ENCODE peak calls at places on chromosome 21, in four cellular contexts. Z is PC-9, J is cardiac fibroblast, D is AG09309. R is an unnamed sample.

GRCh38 chr21:29538115-29538514 is 239.4 kb downstream of the BACH1 start:
- DNase-seq in J (peak), Z (no peak), D (no peak), R (peak)

GRCh38 chr21:27582246-27582945 is 615.5 kb upstream of the ADAMTS5 start:
- DNase-seq in D (no peak), Z (no peak), J (peak), R (peak)

GRCh38 chr21:28240586-28240985 is 752.1 kb downstream of the LTN1 start:
- DNase-seq in J (peak), Z (no peak), D (no peak), R (no peak)

GRCh38 chr21:26715116-26715515 is 130.1 kb downstream of the ADAMTS1 start:
- DNase-seq in D (no peak), J (no peak), Z (no peak), R (no peak)

GRCh38 chr21:31752352-31752751 is 20.4 kb upstream of the SCAF4 start:
- DNase-seq in J (peak), Z (peak), D (no peak), R (peak)

GRCh38 chr21:38917045-38917774 is 111.5 kb downstream of the ETS2 start:
- DNase-seq in J (no peak), Z (no peak), D (no peak), R (no peak)

GRCh38 chr21:25709684-25710265 is 24.9 kb downstream of the ATP5PF start:
- DNase-seq in Z (no peak), D (no peak), J (no peak), R (peak)

GRCh38 chr21:44441581-44442265 is 13.6 kb upstream of the LRRC3 start:
- DNase-seq in D (no peak), J (no peak), Z (no peak), R (no peak)

GRCh38 chr21:27564684-27565280 is 597.9 kb upstream of the ADAMTS5 start:
- DNase-seq in J (peak), Z (no peak), D (no peak), R (peak)

GRCh38 chr21:33401617-33401967 is 1.6 kb upstream of the IFNGR2 start:
- DNase-seq in J (no peak), Z (no peak), D (no peak), R (no peak)

GRCh38 chr21:39036581-39036980 is 146.7 kb downstream of the PSMG1 start:
- DNase-seq in Z (no peak), J (no peak), D (no peak), R (no peak)

GRCh38 chr21:18646114-18646513 is 242.5 kb upstream of the TMPRSS15 start:
- DNase-seq in D (no peak), J (no peak), Z (no peak), R (no peak)

GRCh38 chr21:26194326-26194725 is 23.8 kb upstream of the APP start:
- DNase-seq in D (no peak), Z (no peak), J (peak), R (no peak)

GRCh38 chr21:44006017-44006624 is 6.0 kb upstream of the TRAPPC10 start:
- DNase-seq in J (peak), Z (peak), D (peak), R (peak)

GRCh38 chr21:28714795-28715464 is 277.7 kb downstream of the LTN1 start:
- DNase-seq in Z (no peak), J (peak), D (peak), R (peak)

GRCh38 chr21:25735895-25736597 is 1.3 kb downstream of the GABPA start:
- DNase-seq in Z (no peak), J (peak), D (no peak), R (peak)

GRCh38 chr21:38993561-38993960 is 187.8 kb downstream of the ETS2 start:
- DNase-seq in Z (peak), J (peak), D (peak), R (peak)

GRCh38 chr21:29311802-29312201 is 13.1 kb downstream of the BACH1 start:
- DNase-seq in D (no peak), J (no peak), Z (no peak), R (no peak)

GRCh38 chr21:29436143-29436542 is 137.4 kb downstream of the BACH1 start:
- DNase-seq in D (no peak), J (peak), Z (no peak), R (peak)

GRCh38 chr21:28636988-28637691 is 355.5 kb downstream of the LTN1 start:
- DNase-seq in J (peak), Z (peak), D (peak), R (peak)

GRCh38 chr21:32174819-32175218 is 104.0 kb downstream of the MIS18A start:
- DNase-seq in J (no peak), Z (no peak), D (no peak), R (no peak)

GRCh38 chr21:23223882-23224281 is 2225.7 kb downstream of the NCAM2 start:
- DNase-seq in Z (no peak), J (no peak), D (no peak), R (no peak)

GRCh38 chr21:38350681-38351080 is 93.9 kb downstream of the KCNJ15 start:
- DNase-seq in Z (no peak), J (no peak), D (no peak), R (no peak)

GRCh38 chr21:38898422-38899098 is 92.8 kb downstream of the ETS2 start:
- DNase-seq in D (no peak), Z (no peak), J (no peak), R (no peak)

GRCh38 chr21:24938592-24938991 is 668.7 kb downstream of the MRPL39 start:
- DNase-seq in D (no peak), Z (no peak), J (no peak), R (no peak)

GRCh38 chr21:43585924-43586411 is 73.3 kb downstream of the HSF2BP start:
- DNase-seq in Z (peak), J (peak), D (peak), R (peak)

GRCh38 chr21:26948194-26948593 is 18.7 kb downstream of the ADAMTS5 start:
- DNase-seq in D (no peak), J (peak), Z (no peak), R (peak)

GRCh38 chr21:39924577-39925308 is 57.5 kb downstream of the PCP4 start:
- DNase-seq in Z (no peak), J (no peak), D (no peak), R (no peak)

GRCh38 chr21:43645414-43645891 is 13.8 kb downstream of the HSF2BP start:
- DNase-seq in Z (peak), J (peak), D (peak), R (peak)

GRCh38 chr21:33937931-33938339 is 22.3 kb upstream of the ATP5PO start:
- DNase-seq in Z (no peak), D (no peak), J (no peak), R (no peak)

GRCh38 chr21:39033878-39034589 is 149.2 kb downstream of the PSMG1 start:
- DNase-seq in J (peak), D (no peak), Z (no peak), R (no peak)

GRCh38 chr21:31912501-31912900 is 39.7 kb downstream of the HUNK start:
- DNase-seq in Z (no peak), D (no peak), J (no peak), R (no peak)

GRCh38 chr21:28018741-28019669 is 973.7 kb downstream of the LTN1 start:
- DNase-seq in Z (no peak), J (peak), D (no peak), R (no peak)

GRCh38 chr21:38803075-38803474 is 2.7 kb upstream of the ETS2 start:
- DNase-seq in J (no peak), D (no peak), Z (no peak), R (no peak)

GRCh38 chr21:38819719-38820147 is 14.0 kb downstream of the ETS2 start:
- DNase-seq in D (no peak), J (peak), Z (peak), R (no peak)

DNA sequence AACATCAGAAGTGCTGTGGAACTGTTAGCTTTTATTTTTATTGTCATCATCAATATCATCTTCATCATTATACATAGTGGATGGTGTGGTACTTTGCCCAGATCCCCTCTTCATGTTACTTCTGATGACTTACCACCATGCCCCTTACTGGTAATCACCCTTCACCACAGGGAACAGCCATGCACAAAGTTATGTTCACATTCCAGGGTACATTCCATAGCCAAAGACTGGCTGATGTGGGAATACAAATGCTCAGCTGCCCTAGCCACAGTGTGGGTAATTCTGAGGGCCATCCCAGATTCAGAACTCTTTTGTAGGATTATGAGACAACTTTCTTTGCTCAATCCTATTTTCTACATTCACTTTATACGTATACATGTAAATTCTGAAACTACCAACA is 691.3 kb upstream of the CXADR start:
- DNase-seq in J (no peak), Z (no peak), D (no peak), R (no peak)
- H3K4me3 ChIP-seq in J (no peak), Z (no peak), D (no peak), R (no peak)

GRCh38 chr21:41230530-41230929 is 62.6 kb downstream of the BACE2 start:
- DNase-seq in J (no peak), D (no peak), Z (no peak), R (no peak)
- H3K4me3 ChIP-seq in J (no peak), D (no peak), Z (no peak), R (no peak)

GRCh38 chr21:15273244-15273643 is 208.4 kb upstream of the NRIP1 start:
- DNase-seq in J (no peak), Z (no peak), D (no peak), R (no peak)

GRCh38 chr21:15277498-15277897 is 212.7 kb upstream of the NRIP1 start:
- DNase-seq in D (no peak), Z (no peak), J (no peak), R (no peak)

GRCh38 chr21:15276243-15276642 is 211.4 kb upstream of the NRIP1 start:
- DNase-seq in D (no peak), Z (no peak), J (no peak), R (no peak)

GRCh38 chr21:15274701-15275255 is 210.0 kb upstream of the NRIP1 start:
- DNase-seq in Z (no peak), D (no peak), J (no peak), R (no peak)

GRCh38 chr21:15275615-15276228 is 210.9 kb upstream of the NRIP1 start:
- DNase-seq in Z (no peak), J (no peak), D (no peak), R (no peak)
- H3K4me3 ChIP-seq in Z (no peak), J (no peak), D (no peak), R (no peak)

GRCh38 chr21:36981977-36982700 is 15.7 kb upstream of the HLCS start:
- DNase-seq in Z (no peak), D (no peak), J (no peak), R (no peak)

GRCh38 chr21:36980280-36981048 is 14.0 kb upstream of the HLCS start:
- DNase-seq in Z (no peak), D (no peak), J (peak), R (peak)

GRCh38 chr21:36976228-36976627 is 9.8 kb upstream of the HLCS start:
- DNase-seq in D (no peak), Z (no peak), J (no peak), R (no peak)

GRCh38 chr21:36976882-36977651 is 10.6 kb upstream of the HLCS start:
- DNase-seq in D (peak), J (peak), Z (peak), R (peak)

GRCh38 chr21:36981049-36981391 is 14.6 kb upstream of the HLCS start:
- DNase-seq in D (no peak), J (no peak), Z (no peak), R (no peak)
- H3K4me3 ChIP-seq in D (peak), J (peak), Z (peak), R (peak)

DNA sequence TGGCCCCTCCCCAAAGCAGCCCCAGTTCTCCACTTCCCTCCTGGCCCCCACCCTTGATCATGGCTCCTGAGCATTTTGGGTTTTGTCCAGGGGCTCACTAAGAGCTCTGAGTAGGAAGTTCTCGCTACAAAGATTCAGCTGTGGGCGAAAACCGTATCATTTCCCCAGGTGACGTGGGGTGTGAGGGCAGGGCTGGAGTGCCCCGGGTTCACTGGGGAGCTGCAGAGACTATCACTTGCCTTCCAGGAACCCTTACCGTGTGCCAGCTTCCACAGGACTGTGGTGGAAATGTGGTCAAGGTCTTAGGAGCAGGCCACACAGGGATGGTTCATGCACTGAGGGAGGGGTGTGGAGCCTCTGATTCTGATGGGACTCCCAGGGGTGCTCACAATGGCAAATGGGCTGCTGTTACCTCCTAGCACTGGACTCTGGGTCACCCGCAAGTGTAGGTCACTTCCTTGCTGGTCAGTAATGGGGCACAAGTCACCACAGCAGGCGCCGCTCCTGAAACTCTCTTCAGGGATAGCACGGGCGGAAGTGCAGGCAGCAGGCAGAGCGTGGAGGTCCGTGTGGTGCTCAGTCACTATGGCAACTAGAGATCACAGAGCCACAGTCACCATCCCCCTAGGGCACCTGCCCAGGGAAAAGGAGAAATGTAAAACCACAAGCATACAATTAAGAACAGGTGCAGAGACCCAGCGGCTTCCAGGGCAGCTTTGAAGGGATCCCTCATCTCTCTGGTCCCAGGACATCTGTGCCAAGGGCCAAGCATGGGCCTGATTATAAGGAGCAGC is 35.4 kb downstream of the RSPH1 start:
- DNase-seq in J (no peak), D (no peak), Z (peak), R (no peak)
- H3K4me3 ChIP-seq in J (no peak), D (no peak), Z (no peak), R (no peak)

GRCh38 chr21:35525443-35525842 is 476.3 kb upstream of the RUNX1 start:
- DNase-seq in J (peak), Z (no peak), D (no peak), R (peak)

GRCh38 chr21:35528109-35529042 is 479.3 kb upstream of the RUNX1 start:
- DNase-seq in D (no peak), J (peak), Z (no peak), R (no peak)

GRCh38 chr21:35530726-35531125 is 481.6 kb upstream of the RUNX1 start:
- DNase-seq in Z (no peak), J (no peak), D (no peak), R (no peak)

GRCh38 chr21:35527358-35527757 is 478.3 kb upstream of the RUNX1 start:
- DNase-seq in J (no peak), D (no peak), Z (no peak), R (no peak)

GRCh38 chr21:35529141-35529863 is 480.2 kb upstream of the RUNX1 start:
- DNase-seq in D (no peak), J (peak), Z (no peak), R (no peak)
- H3K4me3 ChIP-seq in D (no peak), J (peak), Z (no peak), R (no peak)

GRCh38 chr21:45748593-45748992 is 105.1 kb downstream of the PCBP3 start:
- DNase-seq in J (no peak), D (no peak), Z (no peak), R (no peak)

GRCh38 chr21:45745256-45745655 is 101.7 kb downstream of the PCBP3 start:
- DNase-seq in D (no peak), Z (no peak), J (no peak), R (no peak)

GRCh38 chr21:45749974-45750373 is 106.4 kb downstream of the PCBP3 start:
- DNase-seq in D (no peak), Z (no peak), J (no peak), R (no peak)

GRCh38 chr21:45747802-45748445 is 104.4 kb downstream of the PCBP3 start:
- DNase-seq in Z (no peak), D (peak), J (peak), R (peak)

DNA sequence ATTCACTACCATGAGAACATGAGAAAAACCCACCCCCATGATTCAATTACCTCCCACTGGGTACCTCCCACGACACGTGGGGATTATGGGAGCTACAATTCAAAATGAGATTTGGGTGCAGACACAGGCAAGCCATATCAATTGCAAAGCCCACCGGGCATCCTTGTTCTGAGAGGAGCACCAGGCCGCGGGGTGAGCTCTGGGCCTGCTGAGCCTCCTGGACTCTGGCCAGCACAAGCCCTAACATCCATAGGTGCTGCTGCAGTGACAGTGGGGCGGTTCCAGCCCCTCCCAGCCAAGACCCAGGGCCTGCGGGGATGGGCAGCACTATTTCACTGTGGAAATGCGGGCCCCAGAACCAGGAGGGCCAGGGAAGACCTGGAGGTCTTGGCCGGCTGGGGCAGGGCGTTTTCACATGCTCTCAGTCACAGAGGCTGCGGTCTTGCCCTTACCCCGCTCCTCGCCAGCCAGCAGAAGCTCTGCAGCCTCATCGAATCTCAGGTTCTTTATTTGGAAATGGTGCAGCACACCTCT is 103.8 kb downstream of the PCBP3 start:
- DNase-seq in D (no peak), Z (no peak), J (no peak), R (no peak)
- H3K4me3 ChIP-seq in D (no peak), Z (no peak), J (no peak), R (no peak)

GRCh38 chr21:20997308-20997632 is 939 bp upstream of the NCAM2 start:
- DNase-seq in J (peak), D (no peak), Z (no peak), R (no peak)
- H3K4me3 ChIP-seq in J (peak), D (no peak), Z (no peak), R (peak)

DNA sequence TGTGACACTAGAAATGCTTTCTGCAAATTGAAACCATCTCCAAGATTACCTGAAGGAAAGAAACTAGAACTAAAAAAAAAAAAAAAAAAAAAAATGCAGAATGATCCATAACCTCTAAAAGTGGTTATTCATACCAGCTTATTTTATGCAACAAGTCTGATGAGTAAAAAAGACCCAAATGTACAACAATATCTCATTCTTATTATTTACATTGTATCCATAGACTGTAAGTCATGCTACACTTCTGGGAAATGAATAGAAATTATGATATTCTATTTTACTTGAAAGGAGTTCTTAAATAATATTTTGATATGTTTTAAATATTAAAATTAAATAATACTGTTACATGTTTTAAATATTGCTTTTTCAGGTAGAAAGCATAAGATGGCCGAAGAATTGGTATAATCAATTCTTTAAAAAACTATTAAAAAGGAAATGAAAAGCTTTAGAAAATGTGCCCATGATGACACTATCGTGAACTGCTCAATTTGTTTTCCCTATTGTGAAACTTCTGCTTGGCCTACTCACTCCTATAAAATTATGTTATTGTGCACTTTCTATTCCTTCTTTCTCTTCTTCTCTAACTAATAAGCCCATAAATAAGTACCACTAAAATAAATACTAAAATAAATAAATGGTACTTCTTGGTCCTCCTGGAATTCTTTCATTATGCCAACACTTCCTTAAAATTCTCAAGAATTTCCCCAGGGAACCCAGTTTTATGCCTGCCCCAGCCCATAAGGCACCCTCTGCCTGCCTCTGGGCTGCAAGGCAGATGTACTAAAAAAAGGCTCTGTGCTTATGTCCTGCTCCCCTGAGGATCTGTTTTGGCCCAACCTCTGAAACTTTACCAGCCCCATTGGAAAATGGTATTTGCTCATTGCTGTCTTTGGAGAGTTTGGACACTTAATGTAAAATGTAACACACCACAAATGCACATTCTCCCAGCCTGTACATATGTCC is 18.1 kb downstream of the SAMSN1 start:
- DNase-seq in D (no peak), Z (no peak), J (peak), R (peak)
- H3K4me3 ChIP-seq in D (no peak), Z (no peak), J (no peak), R (no peak)

R was measured in fibroblast of mammary gland.